ENCODE peak calls at places on chromosome 5, in six cellular contexts. A is Peyer's patch, I is posterior cingulate gyrus, F is endodermal cell, J is neuronal stem cell, Y is neural crest cell. G is an unnamed sample.

GRCh38 chr5:110477923-110478322 is 248.5 kb downstream of the TMEM232 start:
- DNase-seq in A (no peak), I (no peak), F (no peak), J (no peak), Y (no peak), G (no peak)

GRCh38 chr5:102733534-102733933 is 21.6 kb upstream of the PAM start:
- DNase-seq in A (no peak), I (no peak), F (no peak), J (no peak), Y (no peak), G (no peak)

GRCh38 chr5:42366051-42366450 is 57.2 kb upstream of the GHR start:
- DNase-seq in A (no peak), I (no peak), F (no peak), J (no peak), Y (no peak), G (no peak)

GRCh38 chr5:32916648-32917047 is 205.5 kb downstream of the NPR3 start:
- DNase-seq in A (no peak), I (no peak), F (peak), J (no peak), Y (no peak), G (no peak)

GRCh38 chr5:146721073-146721830 is 157.3 kb downstream of the PPP2R2B start:
- DNase-seq in A (no peak), I (no peak), F (no peak), J (no peak), Y (no peak), G (no peak)

GRCh38 chr5:32552936-32553335 is 32.4 kb upstream of the SUB1 start:
- DNase-seq in A (no peak), I (no peak), F (no peak), J (no peak), Y (no peak), G (no peak)

GRCh38 chr5:78638423-78638822 is 10.1 kb downstream of the LHFPL2 start:
- DNase-seq in A (peak), I (no peak), F (no peak), J (peak), Y (no peak), G (no peak)

GRCh38 chr5:121478636-121479035 is 373.0 kb upstream of the FTMT start:
- DNase-seq in A (no peak), I (no peak), F (no peak), J (no peak), Y (no peak), G (no peak)